ENCODE peak calls at places on chromosomes 13 and 19, in six cellular contexts. F, M, Y, B, R and S are unnamed samples.

GRCh38 chr19:52190679-52191293 is 934 bp downstream of the PPP2R1A start:
- DNase-seq in F (peak), M (no peak), Y (peak), B (peak), R (no peak), S (peak)

GRCh38 chr19:37077615-37077928 is 661 bp upstream of the ZNF420 start:
- DNase-seq in F (no peak), M (no peak), Y (peak), B (no peak), R (no peak), S (no peak)

GRCh38 chr13:96081888-96082287 is 8.0 kb upstream of the HS6ST3 start:
- DNase-seq in F (no peak), M (no peak), Y (no peak), B (no peak), R (no peak), S (no peak)

GRCh38 chr13:18948664-18949488 is 232.7 kb downstream of the TUBA3C start:
- DNase-seq in F (no peak), M (no peak), Y (no peak), B (no peak), R (no peak), S (peak)

GRCh38 chr13:51839711-51840110 is 5.3 kb downstream of the TMEM272 start:
- DNase-seq in F (no peak), M (no peak), Y (no peak), B (no peak), R (no peak), S (no peak)

GRCh38 chr13:51534075-51534817 is 50.0 kb upstream of the WDFY2 start:
- DNase-seq in F (peak), M (no peak), Y (no peak), B (peak), R (no peak), S (peak)

GRCh38 chr13:40194204-40194806 is 472.1 kb downstream of the FOXO1 start:
- DNase-seq in F (peak), M (no peak), Y (no peak), B (no peak), R (no peak), S (peak)

GRCh38 chr13:44241638-44242037 is 132.0 kb upstream of the SERP2 start:
- DNase-seq in F (no peak), M (no peak), Y (no peak), B (no peak), R (no peak), S (no peak)

GRCh38 chr19:16679811-16680210 is 18.9 kb downstream of the TMEM38A start:
- DNase-seq in F (no peak), M (no peak), Y (no peak), B (no peak), R (no peak), S (no peak)

GRCh38 chr19:4069331-4069959 is 2.7 kb upstream of the ZBTB7A start:
- DNase-seq in F (no peak), M (no peak), Y (no peak), B (peak), R (no peak), S (no peak)

GRCh38 chr13:50521191-50521590 is 322.3 kb downstream of the DLEU7 start:
- DNase-seq in F (no peak), M (no peak), Y (no peak), B (no peak), R (no peak), S (no peak)

GRCh38 chr19:57759096-57759495 is 10.4 kb upstream of the ZNF586 start:
- DNase-seq in F (no peak), M (no peak), Y (no peak), B (no peak), R (no peak), S (no peak)

GRCh38 chr13:32261567-32261966 is 53.6 kb downstream of the ZAR1L start:
- DNase-seq in F (peak), M (peak), Y (peak), B (peak), R (peak), S (peak)

GRCh38 chr19:33390908-33391630 is 17.6 kb downstream of the CEBPG start:
- DNase-seq in F (no peak), M (no peak), Y (no peak), B (no peak), R (no peak), S (no peak)

GRCh38 chr19:8515317-8515716 is 1.4 kb upstream of the ZNF414 start:
- DNase-seq in F (no peak), M (no peak), Y (no peak), B (no peak), R (no peak), S (no peak)

GRCh38 chr13:26679945-26680516 is 80.6 kb downstream of the GPR12 start:
- DNase-seq in F (no peak), M (no peak), Y (no peak), B (no peak), R (no peak), S (no peak)

GRCh38 chr13:74465279-74465678 is 331.1 kb upstream of the KLF12 start:
- DNase-seq in F (no peak), M (no peak), Y (no peak), B (no peak), R (no peak), S (no peak)

GRCh38 chr19:17149393-17150135 is 65.6 kb upstream of the USE1 start:
- DNase-seq in F (no peak), M (no peak), Y (no peak), B (no peak), R (no peak), S (no peak)

GRCh38 chr13:97122381-97122996 is 99.6 kb upstream of the MBNL2 start:
- DNase-seq in F (no peak), M (no peak), Y (peak), B (no peak), R (no peak), S (no peak)

GRCh38 chr19:3006075-3006767 is 22.9 kb downstream of the TLE2 start:
- DNase-seq in F (no peak), M (no peak), Y (peak), B (peak), R (no peak), S (no peak)

GRCh38 chr13:30805603-30806011 is 70.3 kb downstream of the ALOX5AP start:
- DNase-seq in F (no peak), M (no peak), Y (no peak), B (no peak), R (no peak), S (peak)

GRCh38 chr13:40662866-40663265 is 3.6 kb downstream of the FOXO1 start:
- DNase-seq in F (no peak), M (no peak), Y (no peak), B (no peak), R (no peak), S (no peak)

GRCh38 chr13:105825071-105825470 is 710.4 kb downstream of the EFNB2 start:
- DNase-seq in F (no peak), M (no peak), Y (no peak), B (no peak), R (no peak), S (no peak)

GRCh38 chr13:112489199-112489598 is 98.8 kb downstream of the TUBGCP3 start:
- DNase-seq in F (no peak), M (no peak), Y (no peak), B (no peak), R (no peak), S (no peak)

GRCh38 chr13:112483299-112483698 is 104.7 kb downstream of the TUBGCP3 start:
- DNase-seq in F (no peak), M (no peak), Y (no peak), B (no peak), R (no peak), S (no peak)

GRCh38 chr13:112487127-112487517 is 100.8 kb downstream of the TUBGCP3 start:
- DNase-seq in F (no peak), M (no peak), Y (no peak), B (no peak), R (no peak), S (no peak)

GRCh38 chr13:112481458-112481857 is 105.3 kb downstream of the SPACA7 start:
- DNase-seq in F (no peak), M (no peak), Y (peak), B (no peak), R (no peak), S (no peak)

GRCh38 chr13:112486386-112487126 is 101.4 kb downstream of the TUBGCP3 start:
- DNase-seq in F (no peak), M (no peak), Y (no peak), B (no peak), R (no peak), S (no peak)
- H3K27ac ChIP-seq in F (no peak), M (no peak), Y (no peak), B (no peak), R (no peak), S (no peak)

DNA sequence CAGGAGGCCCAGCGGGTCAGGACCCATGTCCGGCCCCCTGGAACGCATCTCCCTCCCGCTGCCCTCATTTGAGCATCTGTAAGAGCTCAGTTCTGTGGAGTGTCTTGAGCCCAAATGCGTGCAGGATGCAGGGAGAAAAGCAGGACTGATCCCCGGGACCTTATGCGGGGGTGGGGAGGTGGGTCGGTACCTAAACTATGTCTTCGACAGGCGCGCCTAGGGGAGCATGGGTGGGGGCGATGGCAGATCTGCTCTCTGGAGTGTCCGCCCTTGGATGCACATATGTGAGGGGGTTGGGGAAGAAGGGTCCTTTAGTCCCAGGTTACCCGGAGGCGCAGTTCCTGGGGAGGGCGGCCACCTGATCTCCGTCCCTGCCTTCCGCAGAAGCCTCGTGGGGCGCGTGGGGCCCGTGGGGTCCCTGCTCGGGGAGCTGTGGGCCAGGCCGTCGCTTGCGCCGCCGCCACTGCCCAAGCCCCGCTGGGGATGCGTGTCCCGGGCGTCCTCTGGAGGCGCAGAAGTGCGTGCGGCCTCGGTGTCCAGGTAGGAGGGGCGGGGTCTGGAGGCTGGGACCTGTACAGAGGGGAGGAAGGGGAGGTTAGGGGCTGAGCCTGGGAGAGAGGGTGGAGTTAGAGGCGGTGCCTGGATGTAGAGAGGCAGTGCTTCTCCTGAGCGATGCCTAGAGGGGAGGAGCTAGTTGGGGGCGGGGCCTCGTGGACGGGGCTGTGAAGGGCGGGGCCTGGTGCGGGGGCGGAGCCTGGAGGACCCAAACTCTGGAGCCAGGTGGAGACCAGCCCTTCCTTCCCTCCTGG is 2.8 kb downstream of the CILP2 start:
- DNase-seq in F (no peak), M (peak), Y (peak), B (peak), R (no peak), S (no peak)
- H3K4me3 ChIP-seq in F (peak), M (no peak), Y (peak), B (peak), R (peak), S (no peak)

GRCh38 chr13:46639033-46639981 is 86.3 kb downstream of the LRCH1 start:
- DNase-seq in F (no peak), M (no peak), Y (no peak), B (no peak), R (no peak), S (no peak)

GRCh38 chr13:46641274-46642081 is 88.5 kb downstream of the LRCH1 start:
- DNase-seq in F (peak), M (no peak), Y (no peak), B (no peak), R (no peak), S (no peak)

GRCh38 chr13:46643165-46643777 is 90.3 kb downstream of the LRCH1 start:
- DNase-seq in F (no peak), M (no peak), Y (no peak), B (no peak), R (no peak), S (no peak)

GRCh38 chr13:46640843-46641242 is 87.9 kb downstream of the LRCH1 start:
- DNase-seq in F (no peak), M (no peak), Y (peak), B (no peak), R (no peak), S (no peak)

GRCh38 chr13:46642254-46642653 is 89.3 kb downstream of the LRCH1 start:
- DNase-seq in F (no peak), M (no peak), Y (no peak), B (no peak), R (no peak), S (no peak)
- H3K27ac ChIP-seq in F (peak), M (no peak), Y (no peak), B (no peak), R (peak), S (no peak)

GRCh38 chr19:13732337-13732736 is 32.0 kb upstream of the MRI1 start:
- DNase-seq in F (no peak), M (no peak), Y (no peak), B (no peak), R (no peak), S (no peak)
- H3K4me3 ChIP-seq in F (peak), M (no peak), Y (peak), B (peak), R (peak), S (no peak)

DNA sequence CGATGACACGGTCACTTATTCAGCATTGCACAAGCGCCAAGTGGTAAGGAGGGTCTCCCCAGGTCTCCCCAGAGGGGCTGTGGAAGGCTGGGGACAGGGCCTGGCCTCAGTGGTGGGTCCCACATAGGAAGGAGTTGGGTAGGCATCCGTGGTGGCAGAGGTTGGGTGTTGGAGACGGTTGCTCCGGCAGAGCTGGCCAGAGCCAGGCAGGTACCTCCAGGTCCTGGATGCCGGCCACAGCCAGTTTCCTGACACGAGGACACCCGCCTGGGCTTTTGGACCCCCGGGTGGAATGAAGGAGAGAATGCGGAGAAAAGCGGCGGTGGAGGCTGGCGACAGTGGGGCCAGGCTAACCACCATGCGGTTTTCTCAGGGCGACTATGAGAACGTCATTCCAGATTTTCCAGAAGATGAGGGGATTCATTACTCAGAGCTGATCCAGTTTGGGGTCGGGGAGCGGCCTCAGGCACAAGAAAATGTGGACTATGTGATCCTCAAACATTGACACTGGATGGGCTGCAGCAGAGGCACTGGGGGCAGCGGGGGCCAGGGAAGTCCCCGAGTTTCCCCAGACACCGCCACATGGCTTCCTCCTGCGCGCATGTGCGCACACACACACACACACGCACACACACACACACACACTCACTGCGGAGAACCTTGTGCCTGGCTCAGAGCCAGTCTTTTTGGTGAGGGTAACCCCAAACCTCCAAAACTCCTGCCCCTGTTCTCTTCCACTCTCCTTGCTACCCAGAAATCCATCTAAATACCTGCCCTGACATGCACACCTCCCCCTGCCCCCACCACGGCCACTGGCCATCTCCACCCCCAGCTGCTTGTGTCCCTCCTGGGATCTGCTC is 1.3 kb upstream of the FFAR1 start:
- DNase-seq in F (no peak), M (peak), Y (no peak), B (peak), R (no peak), S (no peak)
- H3K27ac ChIP-seq in F (no peak), M (no peak), Y (no peak), B (no peak), R (no peak), S (no peak)

GRCh38 chr13:24506698-24507335 is 5.8 kb downstream of the PARP4 start:
- DNase-seq in F (no peak), M (no peak), Y (no peak), B (no peak), R (no peak), S (no peak)

GRCh38 chr13:24512208-24513068 is at the start of gene PARP4:
- DNase-seq in F (peak), M (peak), Y (peak), B (peak), R (no peak), S (peak)

GRCh38 chr13:24505756-24506155 is 6.8 kb downstream of the PARP4 start:
- DNase-seq in F (no peak), M (no peak), Y (no peak), B (no peak), R (no peak), S (no peak)

GRCh38 chr13:24511824-24512207 is 762 bp downstream of the PARP4 start:
- DNase-seq in F (no peak), M (no peak), Y (no peak), B (peak), R (no peak), S (no peak)

GRCh38 chr13:24511019-24511823 is 1.4 kb downstream of the PARP4 start:
- DNase-seq in F (no peak), M (no peak), Y (peak), B (peak), R (no peak), S (peak)
- H3K4me3 ChIP-seq in F (peak), M (peak), Y (peak), B (peak), R (peak), S (no peak)

DNA sequence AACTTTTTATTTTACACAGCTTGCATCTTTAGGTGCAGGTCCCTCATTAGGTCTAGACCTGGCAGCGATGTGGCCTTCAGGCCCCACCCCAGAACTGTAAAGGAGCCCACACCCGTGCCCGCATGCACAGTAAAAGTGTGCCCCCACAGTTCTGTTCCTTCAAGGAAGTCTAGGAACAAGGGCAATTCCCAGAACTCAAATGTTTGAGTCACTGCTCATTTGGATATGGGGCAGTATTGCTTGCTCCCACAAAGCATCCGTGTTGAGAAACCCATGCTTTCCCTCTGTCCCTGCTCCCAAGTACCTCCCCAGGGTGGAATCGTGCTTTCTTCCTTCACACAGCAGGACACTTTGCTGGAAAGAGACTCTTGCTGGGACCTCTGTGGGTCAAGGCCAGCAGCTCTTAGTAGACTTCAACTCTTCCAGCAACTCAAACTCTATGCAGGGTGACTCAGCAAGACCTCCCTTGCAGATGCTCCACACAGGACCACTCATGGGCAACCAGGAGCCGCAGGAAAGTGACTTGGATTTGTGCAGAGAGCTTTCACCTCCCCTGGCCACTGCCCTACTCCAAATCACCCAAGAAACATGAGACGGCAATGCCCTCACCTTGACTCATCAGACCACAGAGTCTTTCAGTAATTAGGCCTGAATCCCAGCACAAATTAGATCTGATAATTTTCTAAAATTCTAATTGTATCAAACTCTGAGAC is 12.3 kb downstream of the SLC7A1 start:
- DNase-seq in F (no peak), M (no peak), Y (peak), B (no peak), R (no peak), S (no peak)
- H3K27ac ChIP-seq in F (no peak), M (no peak), Y (peak), B (peak), R (no peak), S (no peak)

GRCh38 chr19:42093505-42093904 is 17.5 kb downstream of the ZNF574 start:
- DNase-seq in F (no peak), M (no peak), Y (no peak), B (no peak), R (no peak), S (no peak)

GRCh38 chr19:42096255-42096837 is 20.4 kb downstream of the ZNF574 start:
- DNase-seq in F (no peak), M (no peak), Y (no peak), B (no peak), R (no peak), S (no peak)

GRCh38 chr19:42097461-42097860 is 21.5 kb downstream of the ZNF574 start:
- DNase-seq in F (no peak), M (no peak), Y (no peak), B (no peak), R (no peak), S (no peak)

GRCh38 chr19:42095142-42095813 is 19.3 kb downstream of the ZNF574 start:
- DNase-seq in F (no peak), M (no peak), Y (no peak), B (no peak), R (no peak), S (no peak)

DNA sequence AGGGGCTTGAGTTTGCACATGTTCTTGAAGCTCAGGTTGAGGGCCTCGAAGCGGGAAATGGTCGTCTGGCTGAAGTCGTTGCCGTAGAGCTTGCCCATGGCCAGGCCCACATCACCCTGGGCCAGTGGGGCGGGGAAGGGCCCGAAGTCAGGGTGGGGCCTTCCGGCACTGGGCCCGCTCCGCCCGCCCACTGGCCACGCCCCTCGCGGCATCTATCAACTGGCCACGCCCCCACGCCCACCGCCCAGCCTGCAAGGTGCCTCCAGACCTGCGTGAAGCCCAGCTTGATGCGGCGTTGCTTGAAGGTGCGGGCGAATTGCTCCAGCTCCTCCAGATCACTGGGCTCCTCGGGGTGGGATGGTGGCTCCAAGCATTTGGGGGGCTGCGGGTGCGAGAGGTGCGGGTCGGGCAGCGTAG is 19.9 kb downstream of the ZNF574 start:
- DNase-seq in F (no peak), M (no peak), Y (no peak), B (no peak), R (no peak), S (no peak)
- H3K4me3 ChIP-seq in F (no peak), M (no peak), Y (no peak), B (peak), R (no peak), S (no peak)

GRCh38 chr19:46626441-46626840 is 1.6 kb upstream of the PTGIR start:
- DNase-seq in F (no peak), M (no peak), Y (no peak), B (no peak), R (no peak), S (no peak)

GRCh38 chr19:46631481-46631880 is 4.5 kb downstream of the GNG8 start:
- DNase-seq in F (no peak), M (no peak), Y (no peak), B (no peak), R (no peak), S (no peak)

GRCh38 chr19:46630806-46631205 is 5.2 kb downstream of the GNG8 start:
- DNase-seq in F (no peak), M (no peak), Y (no peak), B (no peak), R (no peak), S (no peak)

GRCh38 chr19:46633130-46633529 is 2.9 kb downstream of the GNG8 start:
- DNase-seq in F (no peak), M (no peak), Y (no peak), B (no peak), R (no peak), S (no peak)

GRCh38 chr19:46629546-46630025 is 4.7 kb upstream of the PTGIR start:
- DNase-seq in F (no peak), M (no peak), Y (no peak), B (no peak), R (no peak), S (no peak)
- H3K27ac ChIP-seq in F (peak), M (no peak), Y (no peak), B (no peak), R (peak), S (no peak)